ENCODE peak calls at places on chromosomes 3 and 15, in six cellular contexts. S, B, Q, F, L and P are unnamed samples.

GRCh38 chr3:45597166-45597565 is 2.6 kb downstream of the LIMD1 start:
- DNase-seq in L (no peak), F (no peak), S (no peak), B (no peak), Q (no peak), P (no peak)

GRCh38 chr15:40584191-40584590 is 9.9 kb upstream of the KNL1 start:
- DNase-seq in B (no peak), L (no peak), S (no peak), F (no peak), Q (no peak), P (no peak)

GRCh38 chr3:107752202-107752990 is 229.6 kb downstream of the BBX start:
- DNase-seq in L (peak; percentile 59), S (no peak), B (peak; percentile 50), Q (peak; percentile 12), F (peak; percentile 48), P (no peak)

GRCh38 chr3:193732827-193733226 is 139.8 kb downstream of the OPA1 start:
- DNase-seq in F (no peak), B (no peak), Q (no peak), S (no peak), L (no peak), P (no peak)

GRCh38 chr3:67876261-67876660 is 221.8 kb upstream of the SUCLG2 start:
- DNase-seq in B (peak; percentile 22), F (no peak), Q (no peak), L (no peak), S (no peak), P (no peak)

GRCh38 chr3:127805026-127805753 is 17.1 kb downstream of the MGLL start:
- DNase-seq in F (no peak), L (no peak), S (no peak), Q (no peak), B (no peak), P (no peak)

GRCh38 chr15:90638241-90638691 is 78.9 kb upstream of the BLM start:
- DNase-seq in S (no peak), L (no peak), B (no peak), Q (no peak), F (no peak), P (no peak)

GRCh38 chr3:43996379-43997301 is 245.0 kb upstream of the TOPAZ1 start:
- DNase-seq in Q (no peak), B (peak; percentile 78), F (peak; percentile 26), L (peak; percentile 81), S (no peak), P (no peak)

DNA sequence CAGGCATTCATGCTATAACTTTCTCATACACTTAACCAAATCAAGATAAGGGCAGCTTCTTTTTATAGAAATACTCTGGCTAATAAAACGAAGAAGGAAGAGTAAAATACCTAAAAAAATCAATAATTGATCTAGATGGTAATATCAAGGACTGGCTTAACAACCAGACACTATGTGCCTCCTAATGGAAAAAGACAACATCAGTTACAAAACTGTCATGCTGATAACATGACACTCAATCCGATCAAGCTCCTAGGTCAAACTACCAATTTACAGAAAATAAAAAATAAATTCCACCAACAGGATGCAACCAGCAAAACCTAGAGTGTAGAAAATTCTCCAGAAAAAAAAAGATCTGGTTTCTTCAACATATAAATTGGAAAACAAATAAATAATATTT is 634.6 kb downstream of the IGSF11 start:
- DNase-seq in S (no peak), F (no peak), B (no peak), Q (no peak), L (no peak), P (no peak)
- H3K4me3 ChIP-seq in S (no peak overlapping the region), F (no peak overlapping the region), B (no peak overlapping the region), Q (no peak overlapping the region), L (no peak overlapping the region), P (no peak overlapping the region)

GRCh38 chr3:125120370-125121122 is 64.7 kb upstream of the HEG1 start:
- DNase-seq in F (no peak), B (no peak), S (no peak), Q (no peak), L (peak; percentile 96), P (no peak)
- H3K4me3 ChIP-seq in F (no peak overlapping the region), B (no peak overlapping the region), S (no peak overlapping the region), Q (no peak overlapping the region), L (peak overlapping the region; percentile 71), P (peak overlapping the region; percentile 31)

GRCh38 chr3:53236112-53236841 is 19.5 kb downstream of the TKT start:
- DNase-seq in S (peak; percentile 37), Q (peak; percentile 66), B (peak; percentile 84), F (peak; percentile 72), L (peak; percentile 72), P (peak; percentile 58)
- H3K4me3 ChIP-seq in S (no peak overlapping the region), Q (no peak overlapping the region), B (peak overlapping the region; percentile 18), F (no peak overlapping the region), L (no peak overlapping the region), P (no peak overlapping the region)

GRCh38 chr15:98586066-98586465 is 62.3 kb upstream of the IGF1R start:
- DNase-seq in B (no peak), F (no peak), S (no peak), L (no peak), Q (no peak), P (no peak)

GRCh38 chr15:98583758-98584157 is 64.6 kb upstream of the IGF1R start:
- DNase-seq in S (no peak), F (no peak), B (no peak), L (no peak), Q (no peak), P (no peak)

GRCh38 chr15:98582900-98583554 is 65.3 kb upstream of the IGF1R start:
- DNase-seq in L (no peak), S (no peak), B (no peak), F (no peak), Q (no peak), P (no peak)

GRCh38 chr15:98581715-98582114 is 66.6 kb upstream of the IGF1R start:
- DNase-seq in B (no peak), F (peak; percentile 24), Q (no peak), S (no peak), L (no peak), P (no peak)

DNA sequence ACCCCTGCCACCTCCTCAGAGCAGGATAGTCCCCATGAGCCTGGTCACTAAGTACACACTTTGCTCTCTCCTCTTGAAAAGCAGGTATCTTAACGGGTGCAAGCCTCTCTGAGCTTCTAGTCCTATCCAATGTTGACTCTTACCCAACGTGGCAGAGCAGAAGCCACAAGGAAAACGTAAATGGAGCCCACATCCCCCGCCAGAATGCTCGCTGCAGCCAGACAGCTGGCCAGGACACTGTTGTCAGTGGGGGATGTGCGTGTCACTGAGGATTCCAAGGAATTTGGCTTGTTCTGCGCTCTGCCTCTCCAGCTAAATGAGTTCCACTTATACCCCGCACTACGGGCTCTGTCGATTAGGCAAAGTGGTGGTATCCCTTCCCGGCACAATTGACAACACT is 67.8 kb upstream of the IGF1R start:
- DNase-seq in S (no peak), L (no peak), B (no peak), Q (no peak), F (no peak), P (no peak)
- H3K4me3 ChIP-seq in S (no peak overlapping the region), L (no peak overlapping the region), B (no peak overlapping the region), Q (no peak overlapping the region), F (no peak overlapping the region), P (no peak overlapping the region)

GRCh38 chr15:70856884-70857546 is 3.1 kb upstream of the LARP6 start:
- DNase-seq in F (peak; percentile 96), B (peak; percentile 82), Q (peak; percentile 91), L (no peak), S (peak; percentile 94), P (peak; percentile 98)
- H3K4me3 ChIP-seq in F (no peak overlapping the region), B (no peak overlapping the region), Q (peak overlapping the region; percentile 13), L (no peak overlapping the region), S (no peak overlapping the region), P (peak overlapping the region; percentile 40)

GRCh38 chr15:35857812-35858211 is 311.8 kb upstream of the DPH6 start:
- DNase-seq in L (no peak), B (no peak), Q (no peak), F (no peak), S (no peak), P (no peak)

GRCh38 chr15:35852818-35853624 is 307.1 kb upstream of the DPH6 start:
- DNase-seq in F (no peak), L (no peak), S (no peak), B (no peak), Q (no peak), P (no peak)

GRCh38 chr15:35850284-35850683 is 304.3 kb upstream of the DPH6 start:
- DNase-seq in F (no peak), S (no peak), Q (no peak), L (no peak), B (no peak), P (no peak)

GRCh38 chr15:35851491-35851890 is 305.5 kb upstream of the DPH6 start:
- DNase-seq in Q (no peak), S (no peak), B (no peak), L (no peak), F (no peak), P (no peak)

DNA sequence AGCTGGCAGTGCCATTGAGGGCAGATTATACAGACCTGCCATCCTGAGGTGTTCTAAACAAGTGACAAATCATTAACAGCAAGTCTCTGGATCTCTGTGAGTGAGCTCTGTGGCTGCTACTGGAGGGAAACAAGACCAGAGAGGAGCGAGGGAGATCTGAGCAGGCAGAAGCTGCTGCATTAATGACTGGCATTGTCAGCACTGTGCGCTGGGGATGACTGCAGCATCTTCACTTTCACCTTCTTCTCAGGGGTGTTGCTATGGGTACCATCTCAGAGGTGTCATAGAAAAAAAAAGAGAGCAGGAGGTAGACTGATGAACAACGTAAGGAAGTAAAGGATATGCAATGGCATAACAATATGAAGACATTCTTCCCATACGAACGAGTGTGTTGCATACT is 308.4 kb upstream of the DPH6 start:
- DNase-seq in S (no peak), B (no peak), F (no peak), L (no peak), Q (no peak), P (no peak)
- H3K4me3 ChIP-seq in S (no peak overlapping the region), B (no peak overlapping the region), F (no peak overlapping the region), L (no peak overlapping the region), Q (no peak overlapping the region), P (no peak overlapping the region)

DNA sequence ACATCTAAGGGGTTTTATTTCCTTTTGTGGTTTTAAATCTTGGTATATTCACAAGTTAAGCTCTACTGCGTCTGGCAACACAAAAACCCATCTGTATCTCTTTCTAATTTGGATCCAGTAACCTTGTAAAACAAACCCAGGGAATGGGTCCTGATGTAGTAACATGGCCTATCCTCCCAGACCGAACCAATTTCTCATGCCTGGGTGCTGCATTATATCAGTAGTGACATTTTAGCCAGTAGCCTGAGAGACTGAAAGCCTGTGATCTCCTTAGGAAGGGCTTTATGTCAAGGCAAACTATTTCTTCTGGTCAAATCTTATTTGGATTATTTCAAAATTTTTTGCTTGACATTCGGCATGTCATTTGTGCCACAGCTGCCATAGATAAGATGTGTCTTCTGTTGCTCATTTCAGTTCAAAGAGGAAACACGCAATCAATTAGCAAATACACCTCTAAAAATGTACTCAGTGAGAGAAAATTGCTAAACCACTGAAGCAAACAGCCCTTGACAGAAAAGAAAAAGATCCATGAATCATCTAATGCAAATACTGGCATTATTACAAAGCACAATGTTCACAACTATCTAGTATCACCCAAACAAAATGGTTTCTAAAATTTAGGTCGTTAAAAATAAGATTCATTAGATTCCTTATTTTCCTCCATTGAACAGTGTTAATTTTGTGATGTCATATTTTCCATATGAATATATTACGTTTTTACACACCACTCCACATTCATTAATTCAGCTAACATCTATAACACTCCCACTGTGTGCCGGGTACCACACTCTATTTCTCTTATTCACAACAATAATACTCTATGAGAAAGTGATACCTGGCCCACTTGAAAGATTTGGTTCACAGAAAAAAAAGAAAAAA is 4.0 kb downstream of the NPTN start:
- DNase-seq in F (peak; percentile 85), S (no peak), Q (no peak), B (no peak), L (no peak), P (no peak)
- H3K4me3 ChIP-seq in F (no peak overlapping the region), S (no peak overlapping the region), Q (no peak overlapping the region), B (no peak overlapping the region), L (no peak overlapping the region), P (no peak overlapping the region)